ENCODE peak calls at places on chromosomes 6 and 20, in four cellular contexts. J, Y, R and K are unnamed samples.

GRCh38 chr6:13987400-13987865 is 62.7 kb downstream of the RNF182 start:
- DNase-seq in J (no peak), Y (no peak), R (no peak), K (no peak)

GRCh38 chr20:36541227-36542018 is at the start of gene MYL9:
- DNase-seq in J (peak; percentile 75), Y (peak; percentile 98), R (no peak), K (no peak)

GRCh38 chr20:16061394-16061793 is 511.9 kb downstream of the KIF16B start:
- DNase-seq in J (no peak), Y (no peak), R (no peak), K (no peak)

GRCh38 chr6:75308250-75308988 is 23.8 kb upstream of the TMEM30A start:
- DNase-seq in J (no peak), Y (no peak), R (no peak), K (no peak)

GRCh38 chr6:15770347-15771143 is 107.7 kb upstream of the DTNBP1 start:
- DNase-seq in J (no peak), Y (no peak), R (no peak), K (no peak)

GRCh38 chr20:38452880-38453624 is 17.9 kb upstream of the SNHG17 start:
- DNase-seq in J (no peak), Y (peak; percentile 55), R (no peak), K (no peak)

GRCh38 chr6:154404791-154405400 is 48.3 kb upstream of the IPCEF1 start:
- DNase-seq in J (no peak), Y (no peak), R (no peak), K (no peak)

GRCh38 chr20:31869942-31870702 is at the start of the genes DUSP15 and TTLL9:
- DNase-seq in J (no peak), Y (peak; percentile 84), R (no peak), K (peak; percentile 57)

GRCh38 chr20:41654884-41655283 is 36.7 kb upstream of the CHD6 start:
- DNase-seq in J (no peak), Y (no peak), R (no peak), K (peak; percentile 64)

GRCh38 chr20:2892376-2892775 is 19.1 kb downstream of the PTPRA start:
- DNase-seq in J (no peak), Y (no peak), R (no peak), K (no peak)

GRCh38 chr20:52160049-52160448 is 31.5 kb downstream of the ZFP64 start:
- DNase-seq in J (no peak), Y (no peak), R (no peak), K (no peak)
- H3K27ac ChIP-seq in J (no peak overlapping the region), Y (no peak overlapping the region), R (no peak overlapping the region), K (no peak overlapping the region)

GRCh38 chr6:166637806-166638458 is 10.9 kb upstream of the RPS6KA2 start:
- DNase-seq in J (no peak), Y (peak; percentile 68), R (no peak), K (no peak)
- H3K4me1 ChIP-seq in J (no peaks in the 10 kb centered on the region), Y (no peaks in the 10 kb centered on the region), R (peaks cover 45% of the 10 kb centered on the region), K (no peaks in the 10 kb centered on the region)

GRCh38 chr6:148525453-148525852 is 182.8 kb downstream of the SASH1 start:
- DNase-seq in J (peak; percentile 46), Y (no peak), R (no peak), K (no peak)
- H3K27ac ChIP-seq in J (peak overlapping the region; percentile 82), Y (peak overlapping the region; percentile 80), R (no peak overlapping the region), K (no peak overlapping the region)

GRCh38 chr6:97396880-97397279 is 113.9 kb upstream of the MMS22L start:
- DNase-seq in J (no peak), Y (no peak), R (no peak), K (no peak)

GRCh38 chr6:97401533-97401932 is 118.5 kb upstream of the MMS22L start:
- DNase-seq in J (no peak), Y (no peak), R (no peak), K (no peak)

GRCh38 chr6:97394160-97394748 is 111.2 kb upstream of the MMS22L start:
- DNase-seq in J (no peak), Y (no peak), R (peak; percentile 64), K (peak; percentile 77)

GRCh38 chr6:97399208-97399607 is 116.2 kb upstream of the MMS22L start:
- DNase-seq in J (no peak), Y (no peak), R (no peak), K (no peak)
- H3K4me1 ChIP-seq in J (no peaks in the 10 kb centered on the region), Y (no peaks in the 10 kb centered on the region), R (no peaks in the 10 kb centered on the region), K (no peaks in the 10 kb centered on the region)

DNA sequence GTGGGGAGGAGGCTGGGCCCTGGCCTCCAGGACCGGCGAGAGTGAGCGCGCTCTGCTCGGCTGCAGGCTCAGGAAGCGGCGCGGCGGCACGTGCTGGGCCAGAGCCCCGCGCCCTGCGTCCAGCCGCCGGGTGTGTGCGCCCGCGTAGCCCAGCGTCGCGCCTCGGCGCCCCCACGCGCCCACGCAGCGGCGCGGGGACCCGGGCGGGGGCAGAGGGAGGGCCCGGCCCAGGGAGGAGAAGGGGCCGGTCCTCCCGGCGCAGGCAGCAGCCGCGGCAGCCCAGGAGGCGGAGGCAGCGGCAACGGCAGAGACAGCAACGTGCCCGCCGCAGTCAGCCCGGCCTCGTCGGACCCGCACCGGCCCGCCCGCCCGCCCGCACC is at the start of gene EYA2:
- DNase-seq in J (no peak), Y (peak; percentile 80), R (no peak), K (peak; percentile 83)
- H3K27ac ChIP-seq in J (peak within 1 kb of the TSS; percentile 34), Y (no peak within 1 kb of the TSS), R (no peak within 1 kb of the TSS), K (peak within 1 kb of the TSS; percentile 81)

GRCh38 chr6:134424131-134424794 is 106.4 kb upstream of the SGK1 start:
- DNase-seq in J (no peak), Y (no peak), R (no peak), K (no peak)

GRCh38 chr6:134422426-134423231 is 104.7 kb upstream of the SGK1 start:
- DNase-seq in J (no peak), Y (no peak), R (peak; percentile 28), K (peak; percentile 18)

GRCh38 chr6:134420638-134421181 is 102.8 kb upstream of the SGK1 start:
- DNase-seq in J (no peak), Y (no peak), R (no peak), K (no peak)

GRCh38 chr6:134419717-134420116 is 101.8 kb upstream of the SGK1 start:
- DNase-seq in J (no peak), Y (no peak), R (no peak), K (no peak)

DNA sequence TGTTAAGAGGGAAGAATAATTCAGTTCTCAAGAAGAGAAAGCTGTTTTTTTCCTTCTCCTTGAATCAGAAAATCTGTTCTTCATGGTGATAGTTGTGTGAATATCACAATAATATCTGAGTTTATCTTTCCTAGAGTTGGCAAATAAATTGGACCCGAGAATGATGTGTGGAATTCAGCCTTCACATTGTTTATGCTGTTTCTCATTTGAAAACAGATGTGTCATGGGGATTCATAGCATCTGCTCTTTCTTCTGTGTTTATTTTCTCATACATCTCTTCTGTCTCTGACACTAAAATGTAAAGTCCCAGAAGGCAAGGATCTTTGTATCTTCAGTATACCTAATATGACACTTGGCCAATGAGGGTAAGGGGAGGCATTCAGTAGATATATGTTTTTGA is 103.6 kb upstream of the SGK1 start:
- DNase-seq in J (no peak), Y (no peak), R (no peak), K (no peak)
- H3K4me1 ChIP-seq in J (peaks cover 3% of the 10 kb centered on the region), Y (no peaks in the 10 kb centered on the region), R (peaks cover 22% of the 10 kb centered on the region), K (no peaks in the 10 kb centered on the region)

DNA sequence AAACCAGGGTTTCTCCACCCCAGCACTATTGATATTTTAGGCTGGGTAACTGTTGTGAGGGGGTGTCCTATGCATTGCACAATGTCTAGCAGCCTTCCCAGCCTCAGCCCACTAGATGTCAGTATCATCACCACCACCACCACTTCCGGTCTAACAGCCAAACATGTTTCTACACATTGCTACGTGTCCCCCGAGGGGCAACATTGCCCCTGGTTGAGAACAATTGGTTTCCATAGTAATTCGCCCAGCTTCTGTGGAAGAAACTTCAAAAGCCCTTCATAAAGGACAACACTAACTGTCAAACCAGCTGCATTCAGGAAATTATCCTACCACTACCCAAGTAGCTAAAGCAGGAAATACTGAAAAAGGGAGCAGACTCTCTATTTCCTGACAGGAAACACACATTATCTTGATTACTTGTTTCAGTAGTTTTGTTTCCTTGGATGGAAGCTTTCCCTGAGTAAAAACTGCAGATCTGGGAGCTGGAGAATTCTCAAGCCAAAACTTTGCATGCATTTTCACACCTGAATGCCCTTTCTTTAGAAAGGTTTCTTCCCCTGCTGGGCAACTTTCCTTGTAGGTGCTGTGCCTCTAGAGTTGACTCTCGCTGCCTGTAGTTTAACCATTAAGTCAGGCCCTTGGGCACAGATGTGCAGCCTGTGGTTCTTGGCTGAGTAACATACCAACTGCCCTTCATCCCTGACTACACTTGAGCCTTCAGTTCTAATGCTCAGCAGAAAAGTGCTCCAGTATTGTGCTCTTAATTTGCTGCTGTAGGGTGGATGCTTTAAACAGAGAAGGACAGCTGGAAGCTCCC is 23.6 kb downstream of the PKHD1 start:
- DNase-seq in J (no peak), Y (no peak), R (peak; percentile 35), K (peak; percentile 85)
- H3K27ac ChIP-seq in J (no peak overlapping the region), Y (no peak overlapping the region), R (no peak overlapping the region), K (no peak overlapping the region)

GRCh38 chr20:57417051-57417689 is 26.0 kb downstream of the RBM38 start:
- DNase-seq in J (no peak), Y (no peak), R (no peak), K (no peak)
- H3K4me1 ChIP-seq in J (peaks cover 8% of the 10 kb centered on the region), Y (no peaks in the 10 kb centered on the region), R (peaks cover 5% of the 10 kb centered on the region), K (peaks cover 21% of the 10 kb centered on the region)